ENCODE peak calls at places on chromosomes 2 and 18, in four cellular contexts. One of them, this sample, is unnamed.

GRCh38 chr2:127045792-127046501 is 61.0 kb downstream of the BIN1 start:
- DNase-seq in activated CD4-positive, alpha-beta T cell treated with anti-CD3 and anti-CD28 coated beads, Interleukin-2, amount 50 U/mL, for 48 hours: no peak
- DNase-seq in CD4-positive, alpha-beta T cell: no peak
- DNase-seq in neural crest cell: no peak
- DNase-seq in this sample: no peak

GRCh38 chr18:31610841-31611240 is 19.2 kb downstream of the TTR start:
- DNase-seq in activated CD4-positive, alpha-beta T cell treated with anti-CD3 and anti-CD28 coated beads, Interleukin-2, amount 50 U/mL, for 48 hours: no peak
- DNase-seq in neural crest cell: no peak
- DNase-seq in CD4-positive, alpha-beta T cell: no peak
- DNase-seq in this sample: peak

GRCh38 chr2:222939208-222939846 is 78.5 kb downstream of the ACSL3 start:
- DNase-seq in activated CD4-positive, alpha-beta T cell treated with anti-CD3 and anti-CD28 coated beads, Interleukin-2, amount 50 U/mL, for 48 hours: peak
- DNase-seq in CD4-positive, alpha-beta T cell: peak
- DNase-seq in neural crest cell: peak
- DNase-seq in this sample: no peak

GRCh38 chr2:20219763-20220380 is 5.1 kb downstream of the SDC1 start:
- DNase-seq in activated CD4-positive, alpha-beta T cell treated with anti-CD3 and anti-CD28 coated beads, Interleukin-2, amount 50 U/mL, for 48 hours: no peak
- DNase-seq in neural crest cell: no peak
- DNase-seq in CD4-positive, alpha-beta T cell: no peak
- DNase-seq in this sample: no peak

GRCh38 chr2:10544252-10544651 is 96.1 kb upstream of the ODC1 start:
- DNase-seq in activated CD4-positive, alpha-beta T cell treated with anti-CD3 and anti-CD28 coated beads, Interleukin-2, amount 50 U/mL, for 48 hours: no peak
- DNase-seq in CD4-positive, alpha-beta T cell: no peak
- DNase-seq in neural crest cell: no peak
- DNase-seq in this sample: no peak

GRCh38 chr2:190746971-190747761 is 98.3 kb downstream of the NAB1 start:
- DNase-seq in neural crest cell: no peak
- DNase-seq in CD4-positive, alpha-beta T cell: no peak
- DNase-seq in activated CD4-positive, alpha-beta T cell treated with anti-CD3 and anti-CD28 coated beads, Interleukin-2, amount 50 U/mL, for 48 hours: no peak
- DNase-seq in this sample: no peak

GRCh38 chr2:97737421-97738235 is 24.3 kb downstream of the ZAP70 start:
- DNase-seq in CD4-positive, alpha-beta T cell: no peak
- DNase-seq in activated CD4-positive, alpha-beta T cell treated with anti-CD3 and anti-CD28 coated beads, Interleukin-2, amount 50 U/mL, for 48 hours: no peak
- DNase-seq in neural crest cell: no peak
- DNase-seq in this sample: no peak

GRCh38 chr2:199457147-199458016 is at the start of gene SATB2:
- DNase-seq in neural crest cell: peak
- DNase-seq in activated CD4-positive, alpha-beta T cell treated with anti-CD3 and anti-CD28 coated beads, Interleukin-2, amount 50 U/mL, for 48 hours: no peak
- DNase-seq in CD4-positive, alpha-beta T cell: no peak
- DNase-seq in this sample: peak

GRCh38 chr2:40400336-40400953 is 51.4 kb downstream of the SLC8A1 start:
- DNase-seq in neural crest cell: no peak
- DNase-seq in CD4-positive, alpha-beta T cell: no peak
- DNase-seq in activated CD4-positive, alpha-beta T cell treated with anti-CD3 and anti-CD28 coated beads, Interleukin-2, amount 50 U/mL, for 48 hours: no peak
- DNase-seq in this sample: no peak

GRCh38 chr2:188551671-188552070 is 260.0 kb downstream of the GULP1 start:
- DNase-seq in CD4-positive, alpha-beta T cell: no peak
- DNase-seq in neural crest cell: no peak
- DNase-seq in activated CD4-positive, alpha-beta T cell treated with anti-CD3 and anti-CD28 coated beads, Interleukin-2, amount 50 U/mL, for 48 hours: no peak
- DNase-seq in this sample: no peak

GRCh38 chr2:134146620-134147019 is 107.3 kb upstream of the MGAT5 start:
- DNase-seq in neural crest cell: no peak
- DNase-seq in activated CD4-positive, alpha-beta T cell treated with anti-CD3 and anti-CD28 coated beads, Interleukin-2, amount 50 U/mL, for 48 hours: no peak
- DNase-seq in CD4-positive, alpha-beta T cell: no peak
- DNase-seq in this sample: no peak

GRCh38 chr2:101038455-101039255 is 36.6 kb downstream of the RPL31 start:
- DNase-seq in CD4-positive, alpha-beta T cell: no peak
- DNase-seq in activated CD4-positive, alpha-beta T cell treated with anti-CD3 and anti-CD28 coated beads, Interleukin-2, amount 50 U/mL, for 48 hours: no peak
- DNase-seq in neural crest cell: no peak
- DNase-seq in this sample: no peak

GRCh38 chr18:10033038-10033437 is 119.2 kb downstream of the VAPA start:
- DNase-seq in neural crest cell: no peak
- DNase-seq in activated CD4-positive, alpha-beta T cell treated with anti-CD3 and anti-CD28 coated beads, Interleukin-2, amount 50 U/mL, for 48 hours: no peak
- DNase-seq in CD4-positive, alpha-beta T cell: no peak
- DNase-seq in this sample: no peak

GRCh38 chr18:36191286-36191685 is 4.0 kb downstream of the MOCOS start:
- DNase-seq in activated CD4-positive, alpha-beta T cell treated with anti-CD3 and anti-CD28 coated beads, Interleukin-2, amount 50 U/mL, for 48 hours: no peak
- DNase-seq in CD4-positive, alpha-beta T cell: no peak
- DNase-seq in neural crest cell: no peak
- DNase-seq in this sample: no peak

GRCh38 chr2:119846021-119846420 is 86.3 kb downstream of the PTPN4 start:
- DNase-seq in CD4-positive, alpha-beta T cell: no peak
- DNase-seq in neural crest cell: no peak
- DNase-seq in activated CD4-positive, alpha-beta T cell treated with anti-CD3 and anti-CD28 coated beads, Interleukin-2, amount 50 U/mL, for 48 hours: no peak
- DNase-seq in this sample: no peak

GRCh38 chr2:172311921-172312345 is 115.5 kb upstream of the ITGA6 start:
- DNase-seq in activated CD4-positive, alpha-beta T cell treated with anti-CD3 and anti-CD28 coated beads, Interleukin-2, amount 50 U/mL, for 48 hours: no peak
- DNase-seq in CD4-positive, alpha-beta T cell: no peak
- DNase-seq in neural crest cell: no peak
- DNase-seq in this sample: no peak

This sample was measured in NCI-H1436.